ENCODE peak calls at places on chromosomes 16 and 17, in five cellular contexts. One of them, this sample, is unnamed.

GRCh38 chr17:2688351-2689342 is 22.9 kb downstream of the CLUH start:
- DNase-seq in GM03348: peak
- DNase-seq in stomach: no peak
- DNase-seq in Peyer's patch: peak
- DNase-seq in AG04450: no peak
- DNase-seq in this sample: no peak

GRCh38 chr16:12758031-12758669 is 45.5 kb downstream of the CPPED1 start:
- DNase-seq in GM03348: no peak
- DNase-seq in stomach: no peak
- DNase-seq in Peyer's patch: no peak
- DNase-seq in AG04450: no peak
- DNase-seq in this sample: no peak

GRCh38 chr17:6066183-6066948 is 3.8 kb upstream of the WSCD1 start:
- DNase-seq in GM03348: no peak
- DNase-seq in stomach: no peak
- DNase-seq in Peyer's patch: no peak
- DNase-seq in AG04450: no peak
- DNase-seq in this sample: peak

GRCh38 chr16:89801800-89802199 is 14.6 kb downstream of the FANCA start:
- DNase-seq in GM03348: no peak
- DNase-seq in stomach: no peak
- DNase-seq in Peyer's patch: no peak
- DNase-seq in AG04450: no peak
- DNase-seq in this sample: no peak

GRCh38 chr17:66963521-66964082 is 905 bp upstream of the CACNG4 start:
- DNase-seq in GM03348: no peak
- DNase-seq in stomach: no peak
- DNase-seq in Peyer's patch: no peak
- DNase-seq in AG04450: no peak
- DNase-seq in this sample: no peak

GRCh38 chr17:11389583-11389982 is 148.6 kb downstream of the SHISA6 start:
- DNase-seq in GM03348: no peak
- DNase-seq in stomach: no peak
- DNase-seq in Peyer's patch: no peak
- DNase-seq in AG04450: no peak
- DNase-seq in this sample: no peak

GRCh38 chr16:83418565-83418964 is 389.2 kb upstream of the HSBP1 start:
- DNase-seq in GM03348: no peak
- DNase-seq in stomach: no peak
- DNase-seq in Peyer's patch: no peak
- DNase-seq in AG04450: no peak
- DNase-seq in this sample: no peak

GRCh38 chr17:50562266-50563094 is 2.0 kb downstream of the CACNA1G start:
- DNase-seq in GM03348: no peak
- DNase-seq in stomach: no peak
- DNase-seq in Peyer's patch: no peak
- DNase-seq in AG04450: no peak
- DNase-seq in this sample: no peak

GRCh38 chr16:3659200-3659599 is 4.7 kb downstream of the DNASE1 start:
- DNase-seq in GM03348: peak
- DNase-seq in stomach: no peak
- DNase-seq in Peyer's patch: no peak
- DNase-seq in AG04450: no peak
- DNase-seq in this sample: no peak

GRCh38 chr17:48612456-48612853 is 1.6 kb upstream of the HOXB7 start:
- DNase-seq in GM03348: peak
- DNase-seq in stomach: no peak
- DNase-seq in Peyer's patch: no peak
- DNase-seq in AG04450: no peak
- DNase-seq in this sample: no peak

GRCh38 chr17:78374631-78375274 is 3.7 kb upstream of the PGS1 start:
- DNase-seq in GM03348: peak
- DNase-seq in stomach: no peak
- DNase-seq in Peyer's patch: no peak
- DNase-seq in AG04450: no peak
- DNase-seq in this sample: peak

GRCh38 chr17:20073056-20073979 is 64.2 kb downstream of the SPECC1 start:
- DNase-seq in GM03348: peak
- DNase-seq in stomach: peak
- DNase-seq in Peyer's patch: no peak
- DNase-seq in AG04450: no peak
- DNase-seq in this sample: no peak

GRCh38 chr16:57167951-57168350 is 17.9 kb downstream of the PSME3IP1 start:
- DNase-seq in GM03348: peak
- DNase-seq in stomach: no peak
- DNase-seq in Peyer's patch: no peak
- DNase-seq in AG04450: peak
- DNase-seq in this sample: peak

GRCh38 chr16:31335431-31335830 is 19.5 kb upstream of the ITGAX start:
- DNase-seq in GM03348: no peak
- DNase-seq in stomach: no peak
- DNase-seq in Peyer's patch: no peak
- DNase-seq in AG04450: no peak
- DNase-seq in this sample: no peak

GRCh38 chr17:2703181-2703580 is 8.4 kb downstream of the CLUH start:
- DNase-seq in GM03348: no peak
- DNase-seq in stomach: no peak
- DNase-seq in Peyer's patch: peak
- DNase-seq in AG04450: no peak
- DNase-seq in this sample: no peak

GRCh38 chr16:69482410-69482951 is 58.1 kb downstream of the CYB5B start:
- DNase-seq in GM03348: peak
- DNase-seq in stomach: peak
- DNase-seq in Peyer's patch: no peak
- DNase-seq in AG04450: no peak
- DNase-seq in this sample: no peak

GRCh38 chr16:632486-633335 is 1.9 kb downstream of the WFIKKN1 start:
- DNase-seq in GM03348: no peak
- DNase-seq in stomach: no peak
- DNase-seq in Peyer's patch: no peak
- DNase-seq in AG04450: no peak
- DNase-seq in this sample: no peak

GRCh38 chr17:56142325-56142724 is 10.9 kb upstream of the ANKFN1 start:
- DNase-seq in GM03348: peak
- DNase-seq in stomach: no peak
- DNase-seq in Peyer's patch: no peak
- DNase-seq in AG04450: peak
- DNase-seq in this sample: peak

GRCh38 chr17:40932608-40933007 is 4.8 kb downstream of the KRT23 start:
- DNase-seq in GM03348: no peak
- DNase-seq in stomach: no peak
- DNase-seq in Peyer's patch: no peak
- DNase-seq in AG04450: no peak
- DNase-seq in this sample: no peak

GRCh38 chr17:74949455-74950115 is 13.9 kb downstream of the OTOP3 start:
- DNase-seq in GM03348: no peak
- DNase-seq in stomach: no peak
- DNase-seq in Peyer's patch: no peak
- DNase-seq in AG04450: no peak
- DNase-seq in this sample: no peak

GRCh38 chr16:81541314-81541713 is 96.7 kb downstream of the CMIP start:
- DNase-seq in GM03348: no peak
- DNase-seq in stomach: no peak
- DNase-seq in Peyer's patch: no peak
- DNase-seq in AG04450: no peak
- DNase-seq in this sample: no peak

GRCh38 chr16:7380907-7381306 is 48.3 kb downstream of the RBFOX1 start:
- DNase-seq in GM03348: no peak
- DNase-seq in stomach: no peak
- DNase-seq in Peyer's patch: no peak
- DNase-seq in AG04450: no peak
- DNase-seq in this sample: no peak

GRCh38 chr16:50275428-50276127 is 9.2 kb downstream of the ADCY7 start:
- DNase-seq in GM03348: no peak
- DNase-seq in stomach: no peak
- DNase-seq in Peyer's patch: peak
- DNase-seq in AG04450: no peak
- DNase-seq in this sample: no peak

GRCh38 chr17:28473542-28473941 is at the start of gene SLC13A2:
- DNase-seq in GM03348: no peak
- DNase-seq in stomach: peak
- DNase-seq in Peyer's patch: peak
- DNase-seq in AG04450: no peak
- DNase-seq in this sample: no peak

GRCh38 chr17:33521784-33522183 is 228.7 kb upstream of the ASIC2 start:
- DNase-seq in GM03348: no peak
- DNase-seq in stomach: no peak
- DNase-seq in Peyer's patch: no peak
- DNase-seq in AG04450: no peak
- DNase-seq in this sample: no peak

GRCh38 chr16:84247844-84248243 is 8.0 kb upstream of the KCNG4 start:
- DNase-seq in GM03348: no peak
- DNase-seq in stomach: no peak
- DNase-seq in Peyer's patch: no peak
- DNase-seq in AG04450: no peak
- DNase-seq in this sample: peak